ENCODE peak calls at places on chromosome 17, in six cellular contexts. Y, M, V, R, B and H are unnamed samples.

GRCh38 chr17:21025446-21025845 is 17.4 kb downstream of the USP22 start:
- DNase-seq in Y (no peak), M (no peak), V (no peak), R (no peak), B (peak), H (no peak)

GRCh38 chr17:43406676-43407645 is 8.2 kb downstream of the ARL4D start:
- DNase-seq in Y (no peak), M (no peak), V (no peak), R (no peak), B (no peak), H (no peak)

GRCh38 chr17:76841776-76842405 is 26.3 kb upstream of the MGAT5B start:
- DNase-seq in Y (no peak), M (no peak), V (no peak), R (peak), B (no peak), H (no peak)

GRCh38 chr17:38535886-38536285 is 69.9 kb downstream of the SRCIN1 start:
- DNase-seq in Y (no peak), M (no peak), V (no peak), R (no peak), B (no peak), H (no peak)

GRCh38 chr17:66397486-66397885 is 95.1 kb downstream of the PRKCA start:
- DNase-seq in Y (no peak), M (no peak), V (no peak), R (no peak), B (no peak), H (no peak)

GRCh38 chr17:56817066-56817465 is 16.7 kb downstream of the C17orf67 start:
- DNase-seq in Y (no peak), M (no peak), V (no peak), R (no peak), B (no peak), H (no peak)

GRCh38 chr17:43766413-43767052 is 7.9 kb upstream of the SOST start:
- DNase-seq in Y (peak), M (peak), V (peak), R (peak), B (peak), H (no peak)

GRCh38 chr17:951388-952132 is 28.0 kb downstream of the NXN start:
- DNase-seq in Y (no peak), M (no peak), V (peak), R (peak), B (peak), H (peak)

GRCh38 chr17:57915532-57915931 is 39.7 kb downstream of the CUEDC1 start:
- DNase-seq in Y (peak), M (no peak), V (no peak), R (no peak), B (no peak), H (no peak)

GRCh38 chr17:62727916-62728672 is 80.0 kb downstream of the MARCHF10 start:
- DNase-seq in Y (no peak), M (no peak), V (no peak), R (no peak), B (peak), H (no peak)

GRCh38 chr17:63954402-63955063 is 18.2 kb downstream of the SCN4A start:
- DNase-seq in Y (no peak), M (no peak), V (no peak), R (no peak), B (no peak), H (peak)

GRCh38 chr17:28725660-28726395 is at the start of gene TLCD1:
- DNase-seq in Y (peak), M (no peak), V (peak), R (peak), B (peak), H (peak)

GRCh38 chr17:33169580-33170285 is 123.4 kb downstream of the ASIC2 start:
- DNase-seq in Y (no peak), M (no peak), V (no peak), R (no peak), B (no peak), H (no peak)

GRCh38 chr17:50139950-50140885 is 10.3 kb upstream of the SAMD14 start:
- DNase-seq in Y (peak), M (peak), V (peak), R (peak), B (peak), H (peak)

GRCh38 chr17:77394540-77395295 is 253.9 kb downstream of the SEC14L1 start:
- DNase-seq in Y (no peak), M (peak), V (peak), R (no peak), B (no peak), H (no peak)

GRCh38 chr17:45312477-45313418 is 4.1 kb downstream of the MAP3K14 start:
- DNase-seq in Y (no peak), M (no peak), V (no peak), R (no peak), B (no peak), H (no peak)

GRCh38 chr17:82483836-82484235 is 25.3 kb downstream of the NARF start:
- DNase-seq in Y (no peak), M (no peak), V (no peak), R (no peak), B (no peak), H (no peak)
- H3K27ac ChIP-seq in Y (no peak), M (no peak), V (no peak), R (no peak), B (no peak), H (no peak)

GRCh38 chr17:69870091-69870530 is 204.9 kb upstream of the KCNJ16 start:
- DNase-seq in Y (no peak), M (no peak), V (no peak), R (no peak), B (no peak), H (no peak)
- H3K4me3 ChIP-seq in Y (no peak), M (no peak), V (no peak), R (no peak), B (no peak), H (no peak)

GRCh38 chr17:49101054-49101534 is 31.5 kb upstream of the B4GALNT2 start:
- DNase-seq in Y (no peak), M (peak), V (peak), R (no peak), B (no peak), H (no peak)
- H3K27ac ChIP-seq in Y (no peak), M (peak), V (peak), R (peak), B (no peak), H (no peak)

DNA sequence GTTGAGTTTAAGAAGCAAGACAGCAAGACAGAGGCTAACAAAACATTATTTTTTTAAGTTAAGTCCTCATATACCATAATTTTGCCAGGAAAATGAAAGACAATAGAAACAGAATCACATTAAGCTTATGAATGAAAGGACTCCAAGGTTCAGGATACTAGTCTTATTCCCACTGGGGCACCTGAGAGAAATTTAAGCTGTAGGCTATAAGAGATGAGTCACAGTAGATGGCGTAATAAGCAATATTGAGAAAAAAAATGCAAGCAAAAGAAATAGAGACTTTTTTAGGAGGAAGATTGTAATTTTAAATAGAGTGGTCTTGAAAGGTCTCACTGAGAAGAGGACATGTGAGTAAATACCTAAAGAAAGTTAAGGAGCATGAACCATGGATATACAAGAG is 57.1 kb upstream of the KIF2B start:
- DNase-seq in Y (no peak), M (no peak), V (no peak), R (no peak), B (no peak), H (no peak)
- H3K4me3 ChIP-seq in Y (no peak), M (no peak), V (no peak), R (no peak), B (no peak), H (no peak)

DNA sequence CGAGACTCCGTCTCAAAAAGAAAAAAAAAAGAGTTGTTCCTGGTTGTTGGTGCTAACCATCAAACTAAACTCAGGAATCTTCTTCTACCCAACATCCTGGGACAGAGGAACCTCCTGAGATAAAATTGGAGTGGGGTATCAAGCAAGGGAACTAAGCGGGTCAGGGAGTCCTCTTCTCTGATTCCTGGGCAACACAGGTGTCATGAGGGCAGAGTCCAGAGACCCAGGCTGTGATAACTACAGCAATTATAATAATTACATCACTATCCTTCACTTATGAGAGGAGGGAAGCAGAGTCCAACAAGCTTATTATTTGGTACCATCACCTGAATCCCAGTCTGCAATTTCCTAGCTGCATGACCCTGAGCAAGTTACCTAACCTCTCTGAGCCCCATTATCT is 8.1 kb downstream of the C17orf50 start:
- DNase-seq in Y (no peak), M (no peak), V (no peak), R (no peak), B (no peak), H (no peak)
- H3K27ac ChIP-seq in Y (no peak), M (no peak), V (no peak), R (no peak), B (no peak), H (no peak)

GRCh38 chr17:48749621-48750553 is 21.3 kb upstream of the HOXB13 start:
- DNase-seq in Y (no peak), M (no peak), V (no peak), R (no peak), B (no peak), H (no peak)
- H3K4me3 ChIP-seq in Y (no peak), M (no peak), V (no peak), R (no peak), B (no peak), H (no peak)

GRCh38 chr17:27433521-27433920 is 22.7 kb upstream of the KSR1 start:
- DNase-seq in Y (no peak), M (no peak), V (no peak), R (no peak), B (no peak), H (no peak)
- H3K27ac ChIP-seq in Y (no peak), M (no peak), V (no peak), R (no peak), B (no peak), H (no peak)

GRCh38 chr17:47791025-47791424 is 30.6 kb downstream of the OSBPL7 start:
- DNase-seq in Y (no peak), M (no peak), V (no peak), R (no peak), B (no peak), H (no peak)

GRCh38 chr17:47785538-47786123 is 36.0 kb downstream of the OSBPL7 start:
- DNase-seq in Y (no peak), M (no peak), V (no peak), R (no peak), B (no peak), H (no peak)

GRCh38 chr17:47792457-47792856 is 29.1 kb downstream of the OSBPL7 start:
- DNase-seq in Y (no peak), M (no peak), V (no peak), R (no peak), B (no peak), H (no peak)

GRCh38 chr17:47792979-47793378 is 28.6 kb downstream of the OSBPL7 start:
- DNase-seq in Y (no peak), M (no peak), V (no peak), R (no peak), B (no peak), H (no peak)

GRCh38 chr17:47789611-47790520 is 31.7 kb downstream of the OSBPL7 start:
- DNase-seq in Y (peak), M (no peak), V (peak), R (peak), B (no peak), H (peak)
- H3K4me3 ChIP-seq in Y (peak), M (no peak), V (peak), R (peak), B (peak), H (peak)